ENCODE peak calls at places on chromosome 9, in nine cellular contexts. N is ovary, X is nephron progenitor cell, B is glutamatergic neuron, S is epithelial cell of esophagus, H is fibroblast of the aortic adventitia, G is upper lobe of right lung, I is lower lobe of right lung, J is body of pancreas. O is an unnamed sample.

GRCh38 chr9:130842547-130842946 is 7.5 kb downstream of the ABL1 start:
- DNase-seq in I (no peak), J (no peak), S (no peak), N (no peak), G (no peak), B (no peak), X (no peak), H (no peak), O (no peak)

GRCh38 chr9:136361047-136361756 is 2.3 kb downstream of the DNLZ start:
- DNase-seq in S (no peak), I (no peak), N (no peak), B (no peak), J (no peak), H (peak), X (no peak), G (no peak), O (no peak)

GRCh38 chr9:103397868-103398600 is 402.9 kb downstream of the CYLC2 start:
- DNase-seq in J (peak), H (peak), I (no peak), S (peak), B (peak), X (peak), G (no peak), N (no peak), O (no peak)

GRCh38 chr9:98522487-98522886 is 186.2 kb downstream of the GABBR2 start:
- DNase-seq in N (no peak), I (no peak), G (no peak), S (peak), B (no peak), X (no peak), H (no peak), J (no peak), O (no peak)

GRCh38 chr9:76654575-76654974 is 109.7 kb upstream of the PCA3 start:
- DNase-seq in S (peak), I (no peak), G (no peak), N (no peak), H (peak), X (no peak), J (no peak), B (no peak), O (no peak)

GRCh38 chr9:33170464-33171156 is 3.5 kb upstream of the B4GALT1 start:
- DNase-seq in H (no peak), S (peak), G (peak), I (peak), J (peak), N (no peak), X (no peak), B (no peak), O (peak)

GRCh38 chr9:97545507-97545906 is 44.0 kb downstream of the TMOD1 start:
- DNase-seq in G (peak), J (no peak), I (no peak), H (no peak), X (no peak), S (no peak), B (no peak), N (no peak), O (no peak)

GRCh38 chr9:118446962-118447490 is 742.8 kb downstream of the TLR4 start:
- DNase-seq in S (no peak), X (no peak), J (no peak), I (no peak), G (peak), B (no peak), H (no peak), N (no peak), O (no peak)

GRCh38 chr9:136052991-136053756 is 41.9 kb downstream of the NACC2 start:
- DNase-seq in J (no peak), X (peak), N (no peak), B (no peak), I (no peak), H (no peak), G (peak), S (peak), O (peak)

GRCh38 chr9:131289301-131290038 is at the start of gene PLPP7:
- DNase-seq in N (peak), H (peak), G (no peak), S (no peak), J (peak), B (peak), X (peak), I (no peak), O (peak)

GRCh38 chr9:6715755-6716643 is 41.8 kb upstream of the KDM4C start:
- DNase-seq in S (peak), G (peak), X (no peak), B (peak), J (peak), H (no peak), N (peak), I (peak), O (peak)

GRCh38 chr9:98491778-98492177 is 217.0 kb downstream of the GABBR2 start:
- DNase-seq in S (peak), N (no peak), H (peak), I (no peak), X (no peak), B (no peak), G (no peak), J (no peak), O (no peak)

GRCh38 chr9:134936021-134936761 is 18.5 kb upstream of the FCN1 start:
- DNase-seq in G (no peak), J (no peak), X (no peak), B (no peak), H (no peak), N (no peak), S (no peak), I (peak), O (no peak)

GRCh38 chr9:98607787-98608186 is 100.9 kb downstream of the GABBR2 start:
- DNase-seq in S (peak), I (no peak), J (no peak), B (no peak), H (peak), G (no peak), X (no peak), N (no peak), O (no peak)

GRCh38 chr9:98430535-98430934 is 175.1 kb upstream of the TBC1D2 start:
- DNase-seq in X (no peak), S (no peak), N (no peak), H (peak), J (no peak), I (no peak), G (no peak), B (no peak), O (no peak)

GRCh38 chr9:19404278-19405075 is 4.3 kb upstream of the ACER2 start:
- DNase-seq in J (peak), N (no peak), X (no peak), I (no peak), G (no peak), S (peak), H (no peak), B (no peak), O (no peak)

GRCh38 chr9:77486463-77486862 is 161.7 kb downstream of the GNA14 start:
- DNase-seq in X (no peak), I (no peak), H (no peak), B (no peak), G (no peak), S (no peak), N (no peak), J (no peak), O (no peak)

GRCh38 chr9:83343366-83343765 is 194.8 kb downstream of the FRMD3 start:
- DNase-seq in G (no peak), S (no peak), H (no peak), N (no peak), J (no peak), B (no peak), X (no peak), I (no peak), O (no peak)

GRCh38 chr9:17776735-17777134 is 197.9 kb downstream of the SH3GL2 start:
- DNase-seq in H (no peak), G (no peak), N (no peak), X (no peak), S (no peak), J (no peak), B (no peak), I (no peak), O (no peak)

GRCh38 chr9:37486616-37487544 is 1.1 kb downstream of the POLR1E start:
- DNase-seq in S (peak), J (peak), H (peak), X (no peak), G (no peak), B (no peak), N (peak), I (no peak), O (peak)

GRCh38 chr9:86257406-86257805 is 2.1 kb downstream of the C9orf153 start:
- DNase-seq in J (no peak), B (peak), I (no peak), N (no peak), X (no peak), H (no peak), S (no peak), G (no peak), O (no peak)

GRCh38 chr9:77507212-77507961 is 140.7 kb downstream of the GNA14 start:
- DNase-seq in H (peak), I (no peak), X (no peak), G (no peak), N (no peak), J (no peak), B (no peak), S (no peak), O (no peak)

GRCh38 chr9:136847827-136848392 is 1.3 kb upstream of the PHPT1 start:
- DNase-seq in S (peak), H (peak), J (peak), N (peak), B (peak), X (peak), G (peak), I (peak), O (peak)

GRCh38 chr9:85978496-85978895 is 37.5 kb downstream of the NAA35 start:
- DNase-seq in N (no peak), X (no peak), I (no peak), J (no peak), H (no peak), S (no peak), G (no peak), B (no peak), O (no peak)

GRCh38 chr9:131997779-131998178 is 81.9 kb downstream of the MED27 start:
- DNase-seq in G (no peak), I (no peak), X (no peak), N (peak), B (no peak), S (no peak), H (peak), J (peak), O (no peak)

GRCh38 chr9:137429974-137430722 is 7.0 kb downstream of the NOXA1 start:
- DNase-seq in S (no peak), B (no peak), I (peak), X (peak), J (peak), H (no peak), N (peak), G (peak), O (no peak)

GRCh38 chr9:24912767-24913166 is 367.1 kb upstream of the IZUMO3 start:
- DNase-seq in G (no peak), I (no peak), H (no peak), X (no peak), S (no peak), J (no peak), B (no peak), N (no peak), O (no peak)

GRCh38 chr9:35606138-35606504 is 1.1 kb downstream of the TESK1 start:
- DNase-seq in I (no peak), G (no peak), B (no peak), H (peak), J (no peak), N (no peak), S (no peak), X (no peak), O (peak)

GRCh38 chr9:114314881-114315722 is 7.8 kb upstream of the ORM1 start:
- DNase-seq in B (no peak), I (peak), H (peak), S (peak), X (no peak), N (peak), J (peak), G (peak), O (no peak)

GRCh38 chr9:135348788-135349150 is 130.8 kb upstream of the PPP1R26 start:
- DNase-seq in J (no peak), G (no peak), H (no peak), B (no peak), N (no peak), S (no peak), X (no peak), I (no peak), O (no peak)

DNA sequence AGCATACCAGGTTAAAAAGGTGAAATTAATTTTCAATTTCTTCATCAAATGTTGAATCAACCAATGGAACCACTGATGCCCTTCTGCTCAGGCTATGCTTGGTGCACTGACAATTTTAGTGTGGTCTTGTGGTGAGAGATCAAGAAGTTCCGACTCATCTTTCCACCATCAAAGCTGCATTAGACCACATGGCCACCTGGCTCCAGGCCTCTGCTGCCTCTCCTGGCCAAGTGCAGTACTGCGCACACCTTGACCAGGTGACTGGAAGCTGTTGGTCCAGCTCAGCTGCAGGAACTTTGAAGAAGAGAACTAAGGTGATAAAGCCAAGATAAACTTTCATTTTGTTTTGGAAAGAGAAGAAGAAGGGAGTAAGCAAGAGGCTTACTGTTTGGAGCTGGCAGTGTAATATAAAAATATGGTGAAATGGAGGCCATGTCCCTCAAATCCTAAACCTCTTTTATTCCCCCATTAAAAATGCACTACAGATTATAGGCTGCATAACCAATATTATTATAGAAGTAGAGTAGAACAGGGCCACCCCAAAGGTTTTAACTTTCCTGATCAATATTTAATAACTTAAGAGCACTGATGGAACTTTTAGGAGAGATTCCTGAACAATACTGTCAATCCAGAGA is 315.5 kb upstream of the C9orf72 start:
- DNase-seq in G (peak), I (no peak), N (no peak), X (peak), H (no peak), B (peak), J (peak), S (peak), O (no peak)
- TF ChIP-seq CTCF in G (peak), I (peak), N (no peak), X (peak), H (peak), B (peak), J (no peak), S (peak), O (no peak)

DNA sequence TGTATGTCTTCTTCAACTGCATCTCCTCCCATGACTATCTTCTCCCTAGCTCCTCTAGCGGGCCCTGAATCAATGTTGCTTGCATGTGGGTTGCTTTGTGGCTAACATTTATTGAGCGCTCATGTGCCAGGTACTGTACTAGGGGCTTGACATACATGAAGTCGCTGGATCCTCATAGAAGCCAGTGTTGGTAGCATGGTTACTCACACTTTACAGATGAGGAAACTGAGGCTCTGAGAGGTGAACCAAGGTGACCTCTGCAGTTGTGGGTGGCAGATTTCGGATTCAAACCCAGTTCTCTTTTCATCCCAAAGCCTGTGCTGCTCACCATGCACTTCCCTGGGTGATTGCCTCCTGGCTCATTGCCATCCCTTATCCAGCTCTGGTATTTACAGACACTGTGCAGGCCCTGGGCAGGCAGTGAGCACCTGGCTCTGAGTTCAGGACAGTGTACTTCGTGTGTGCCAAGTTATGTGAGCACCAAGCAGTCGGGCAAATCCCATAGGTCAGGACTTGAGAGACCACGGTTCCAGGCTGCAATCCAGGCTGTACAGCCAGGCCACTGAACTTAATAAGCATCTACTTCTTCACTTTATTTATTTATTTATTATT is 1.3 kb downstream of the LRSAM1 start:
- DNase-seq in N (no peak), I (peak), X (no peak), B (no peak), J (peak), G (peak), H (peak), S (no peak), O (peak)
- TF ChIP-seq CTCF in N (no peak), I (no peak), X (no peak), B (no peak), J (no peak), G (no peak), H (no peak), S (no peak), O (no peak)

GRCh38 chr9:20524776-20525175 is 97.5 kb downstream of the MLLT3 start:
- DNase-seq in H (no peak), N (no peak), J (no peak), X (no peak), I (no peak), B (no peak), G (no peak), S (peak), O (no peak)
- TF ChIP-seq CTCF in H (no peak), N (no peak), J (no peak), X (no peak), I (no peak), B (no peak), G (no peak), S (peak), O (no peak)

DNA sequence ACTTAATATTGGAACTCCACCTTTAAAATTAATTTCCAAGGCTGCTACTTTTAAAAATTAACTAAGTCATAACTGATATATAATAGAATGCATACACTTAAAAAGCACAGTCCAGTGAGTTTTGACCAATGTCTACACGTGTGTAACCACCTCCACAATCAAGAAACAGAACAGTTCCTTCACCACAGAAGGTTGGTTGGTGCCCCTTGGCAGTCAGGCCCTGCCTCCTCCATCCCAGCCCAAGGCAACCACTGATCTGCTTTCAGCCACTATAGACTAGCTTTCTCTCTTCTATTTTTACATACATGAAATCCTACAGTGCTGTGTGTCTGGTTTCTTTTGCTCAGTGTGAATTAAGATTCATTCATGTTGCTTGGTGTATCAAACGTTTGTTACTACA is 215.2 kb downstream of the CRB2 start:
- DNase-seq in H (no peak), X (no peak), I (no peak), B (no peak), N (no peak), G (no peak), S (no peak), J (no peak), O (no peak)
- TF ChIP-seq CTCF in H (no peak), X (no peak), I (no peak), B (no peak), N (no peak), G (no peak), S (no peak), J (no peak), O (no peak)

GRCh38 chr9:133456409-133456808 is 3.4 kb upstream of the CACFD1 start:
- DNase-seq in J (no peak), G (no peak), X (no peak), N (no peak), S (no peak), I (no peak), H (no peak), B (peak), O (no peak)
- TF ChIP-seq CTCF in J (no peak), G (no peak), X (no peak), N (no peak), S (no peak), I (no peak), H (no peak), B (no peak), O (no peak)

DNA sequence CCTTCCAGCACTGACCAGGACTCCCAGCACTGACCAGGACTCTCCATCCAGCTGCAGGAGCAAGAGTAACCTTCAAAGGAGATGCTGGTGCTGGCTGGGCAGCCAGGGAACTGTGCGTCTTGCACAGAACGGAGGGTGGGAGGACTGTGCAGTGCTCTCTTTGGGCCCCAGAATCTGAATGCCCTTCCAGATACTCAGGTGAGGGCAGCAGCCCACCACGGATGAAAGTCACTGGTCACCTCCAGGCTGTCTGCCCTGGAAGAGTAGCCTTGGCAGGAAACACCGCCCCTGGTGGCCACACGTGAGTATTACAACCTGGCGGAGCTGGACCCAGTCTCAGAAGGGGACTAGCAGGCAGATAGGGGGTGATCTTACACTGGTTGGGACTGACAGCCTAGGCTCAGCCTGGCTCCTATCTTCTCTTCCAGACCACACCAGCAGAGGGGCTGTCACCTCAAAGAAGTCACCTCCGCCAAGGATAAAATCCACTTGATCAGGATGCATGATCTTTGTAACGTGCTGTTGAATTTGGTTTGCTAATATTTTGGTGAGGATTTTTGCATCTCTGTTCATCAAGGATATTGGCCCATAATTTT is 4.8 kb upstream of the SARDH start:
- DNase-seq in I (peak), N (peak), G (peak), S (peak), H (peak), B (peak), J (peak), X (peak), O (peak)
- TF ChIP-seq CTCF in I (peak), N (peak), G (peak), S (peak), H (peak), B (peak), J (peak), X (peak), O (peak)

DNA sequence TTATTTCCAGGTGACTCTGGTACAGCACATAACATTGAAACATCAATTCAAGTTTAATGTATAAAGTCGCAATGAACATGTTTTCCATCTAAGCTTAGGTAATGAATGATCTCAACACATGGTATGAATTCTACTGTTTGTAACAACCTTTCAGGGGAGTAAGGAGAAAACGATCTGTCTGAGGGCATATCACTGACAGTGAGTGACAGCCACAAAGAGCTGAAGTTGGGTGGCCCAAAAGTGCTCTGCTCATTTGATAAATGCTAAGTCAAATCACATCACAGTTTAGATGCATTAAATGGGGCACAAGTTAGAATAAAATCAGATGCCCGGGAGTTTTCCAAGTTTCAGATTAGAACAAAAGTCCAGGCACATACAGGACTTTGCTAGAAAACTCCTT is 1.2 kb downstream of the FANCC start:
- DNase-seq in G (no peak), S (no peak), I (no peak), J (no peak), H (no peak), X (no peak), N (no peak), B (no peak), O (no peak)
- TF ChIP-seq CTCF in G (no peak), S (no peak), I (no peak), J (no peak), H (no peak), X (no peak), N (no peak), B (no peak), O (no peak)

O was measured in sigmoid colon.